ENCODE peak calls at places on chromosomes 13 and 19, in eight cellular contexts. One of them, this sample, is unnamed.

GRCh38 chr13:99986751-99987150 is 5.2 kb downstream of the ZIC2 start:
- DNase-seq in hepatic stellate cell: no peak
- DNase-seq in ovary: no peak
- DNase-seq in psoas muscle: no peak
- DNase-seq in NCI-H446: peak
- DNase-seq in mesenchymal stem cell: no peak
- DNase-seq in amniotic stem cell: no peak
- DNase-seq in aorta: no peak
- DNase-seq in this sample: no peak

GRCh38 chr13:90630716-90631115 is 716.8 kb upstream of the MIR17HG start:
- DNase-seq in hepatic stellate cell: no peak
- DNase-seq in ovary: no peak
- DNase-seq in psoas muscle: no peak
- DNase-seq in NCI-H446: no peak
- DNase-seq in mesenchymal stem cell: no peak
- DNase-seq in amniotic stem cell: no peak
- DNase-seq in aorta: no peak
- DNase-seq in this sample: no peak

GRCh38 chr19:18587962-18588610 is 512 bp upstream of the REX1BD start:
- DNase-seq in hepatic stellate cell: no peak
- DNase-seq in ovary: no peak
- DNase-seq in psoas muscle: no peak
- DNase-seq in NCI-H446: no peak
- DNase-seq in mesenchymal stem cell: no peak
- DNase-seq in amniotic stem cell: no peak
- DNase-seq in aorta: no peak
- DNase-seq in this sample: no peak

GRCh38 chr13:34044041-34044440 is 226.1 kb downstream of the RFC3 start:
- DNase-seq in hepatic stellate cell: no peak
- DNase-seq in ovary: no peak
- DNase-seq in psoas muscle: no peak
- DNase-seq in NCI-H446: peak
- DNase-seq in mesenchymal stem cell: no peak
- DNase-seq in amniotic stem cell: no peak
- DNase-seq in aorta: no peak
- DNase-seq in this sample: no peak

GRCh38 chr13:87498681-87499080 is 172.5 kb upstream of the SLITRK5 start:
- DNase-seq in hepatic stellate cell: no peak
- DNase-seq in ovary: no peak
- DNase-seq in psoas muscle: no peak
- DNase-seq in NCI-H446: no peak
- DNase-seq in mesenchymal stem cell: peak
- DNase-seq in amniotic stem cell: no peak
- DNase-seq in aorta: no peak
- DNase-seq in this sample: no peak

GRCh38 chr13:77717508-77717907 is 20.0 kb downstream of the SLAIN1 start:
- DNase-seq in hepatic stellate cell: no peak
- DNase-seq in ovary: no peak
- DNase-seq in psoas muscle: no peak
- DNase-seq in NCI-H446: no peak
- DNase-seq in mesenchymal stem cell: no peak
- DNase-seq in amniotic stem cell: no peak
- DNase-seq in aorta: no peak
- DNase-seq in this sample: no peak

GRCh38 chr13:32035701-32036100 is 4.1 kb downstream of the FRY start:
- DNase-seq in hepatic stellate cell: no peak
- DNase-seq in ovary: no peak
- DNase-seq in psoas muscle: no peak
- DNase-seq in NCI-H446: no peak
- DNase-seq in mesenchymal stem cell: no peak
- DNase-seq in amniotic stem cell: no peak
- DNase-seq in aorta: no peak
- DNase-seq in this sample: no peak

GRCh38 chr19:48394331-48395169 is 1.1 kb downstream of the GRIN2D start:
- DNase-seq in hepatic stellate cell: no peak
- DNase-seq in ovary: no peak
- DNase-seq in psoas muscle: no peak
- DNase-seq in NCI-H446: no peak
- DNase-seq in mesenchymal stem cell: no peak
- DNase-seq in amniotic stem cell: no peak
- DNase-seq in aorta: no peak
- DNase-seq in this sample: no peak

GRCh38 chr19:9565900-9566705 is 18.2 kb downstream of the ZNF121 start:
- DNase-seq in hepatic stellate cell: no peak
- DNase-seq in ovary: no peak
- DNase-seq in psoas muscle: no peak
- DNase-seq in NCI-H446: no peak
- DNase-seq in mesenchymal stem cell: peak
- DNase-seq in amniotic stem cell: no peak
- DNase-seq in aorta: no peak
- DNase-seq in this sample: no peak

GRCh38 chr13:99975626-99976025 is 4.1 kb upstream of the ZIC5 start:
- DNase-seq in hepatic stellate cell: no peak
- DNase-seq in ovary: no peak
- DNase-seq in psoas muscle: no peak
- DNase-seq in NCI-H446: no peak
- DNase-seq in mesenchymal stem cell: no peak
- DNase-seq in amniotic stem cell: no peak
- DNase-seq in aorta: no peak
- DNase-seq in this sample: no peak

GRCh38 chr19:35352448-35353304 is 5.0 kb downstream of the FFAR1 start:
- DNase-seq in hepatic stellate cell: peak
- DNase-seq in ovary: peak
- DNase-seq in psoas muscle: no peak
- DNase-seq in NCI-H446: peak
- DNase-seq in mesenchymal stem cell: peak
- DNase-seq in amniotic stem cell: peak
- DNase-seq in aorta: peak
- DNase-seq in this sample: peak

This sample was measured in COLO829.